ENCODE peak calls at places on chromosome X, in ten cellular contexts. M is CD4-positive, alpha-beta T cell; B is IMR-90; H is mammary epithelial cell; I is AG04450; L is HepG2; N is left ventricle myocardium inferior; R is cardiac muscle cell; V is WERI-Rb-1; E is tibial nerve. A is an unnamed sample.

GRCh38 chrX:34585561-34585960 is 71.5 kb downstream of the TMEM47 start:
- DNase-seq in M (no peak), B (no peak), H (no peak), I (no peak), L (no peak), N (no peak), R (peak; percentile 2), V (no peak), E (no peak), A (no peak)

GRCh38 chrX:103839404-103839803 is 7.3 kb upstream of the RAB9B start:
- DNase-seq in M (no peak), B (no peak), H (peak; percentile 65), I (no peak), L (no peak), N (no peak), R (no peak), V (no peak), E (no peak), A (no peak)

GRCh38 chrX:12595746-12596145 is 195.5 kb upstream of the PRPS2 start:
- DNase-seq in M (no peak), B (no peak), H (no peak), I (no peak), L (no peak), N (no peak), R (no peak), V (no peak), E (no peak), A (no peak)

GRCh38 chrX:39439910-39440733 is 638.9 kb downstream of the MID1IP1 start:
- DNase-seq in M (no peak), B (no peak), H (no peak), I (no peak), L (no peak), N (no peak), R (no peak), V (peak; percentile 63), E (no peak), A (no peak)

GRCh38 chrX:21905976-21906375 is 34.5 kb upstream of the SMS start:
- DNase-seq in M (no peak), B (no peak), H (no peak), I (no peak), L (no peak), N (no peak), R (no peak), V (no peak), E (no peak), A (no peak)

GRCh38 chrX:143121471-143121870 is 95.7 kb downstream of the SPANXN4 start:
- DNase-seq in M (no peak), B (no peak), H (no peak), I (no peak), L (no peak), N (no peak), R (no peak), V (no peak), E (no peak), A (no peak)

GRCh38 chrX:104343408-104344129 is 88.8 kb upstream of the ESX1 start:
- DNase-seq in M (no peak), B (peak; percentile 74), H (peak; percentile 58), I (no peak), L (peak; percentile 49), N (no peak), R (peak; percentile 86), V (peak; percentile 43), E (no peak), A (peak; percentile 61)

GRCh38 chrX:109818921-109819320 is 85.9 kb upstream of the ACSL4 start:
- DNase-seq in M (no peak), B (no peak), H (no peak), I (no peak), L (no peak), N (no peak), R (no peak), V (peak; percentile 29), E (no peak), A (no peak)

GRCh38 chrX:24110049-24110448 is 39.5 kb upstream of the ZFX start:
- DNase-seq in M (no peak), B (no peak), H (no peak), I (no peak), L (no peak), N (no peak), R (peak; percentile 10), V (no peak), E (no peak), A (no peak)

GRCh38 chrX:63746715-63747114 is 38.3 kb downstream of the ARHGEF9 start:
- DNase-seq in M (no peak), B (no peak), H (no peak), I (no peak), L (no peak), N (no peak), R (no peak), V (no peak), E (no peak), A (no peak)

GRCh38 chrX:154123241-154124219 is 20.5 kb upstream of the OPN1LW start:
- DNase-seq in M (peak; percentile 23), B (no peak), H (no peak), I (no peak), L (peak; percentile 24), N (peak; percentile 29), R (peak; percentile 21), V (no peak), E (no peak), A (peak; percentile 39)

GRCh38 chrX:154125356-154126040 is 18.5 kb upstream of the OPN1LW start:
- DNase-seq in M (no peak), B (no peak), H (no peak), I (no peak), L (no peak), N (peak; percentile 49), R (peak; percentile 6), V (no peak), E (no peak), A (no peak)

GRCh38 chrX:154121207-154121606 is 22.8 kb upstream of the OPN1LW start:
- DNase-seq in M (no peak), B (no peak), H (no peak), I (no peak), L (no peak), N (no peak), R (no peak), V (no peak), E (no peak), A (no peak)

GRCh38 chrX:154120567-154120966 is 23.1 kb upstream of the MECP2 start:
- DNase-seq in M (no peak), B (no peak), H (no peak), I (no peak), L (no peak), N (no peak), R (no peak), V (no peak), E (no peak), A (no peak)

DNA sequence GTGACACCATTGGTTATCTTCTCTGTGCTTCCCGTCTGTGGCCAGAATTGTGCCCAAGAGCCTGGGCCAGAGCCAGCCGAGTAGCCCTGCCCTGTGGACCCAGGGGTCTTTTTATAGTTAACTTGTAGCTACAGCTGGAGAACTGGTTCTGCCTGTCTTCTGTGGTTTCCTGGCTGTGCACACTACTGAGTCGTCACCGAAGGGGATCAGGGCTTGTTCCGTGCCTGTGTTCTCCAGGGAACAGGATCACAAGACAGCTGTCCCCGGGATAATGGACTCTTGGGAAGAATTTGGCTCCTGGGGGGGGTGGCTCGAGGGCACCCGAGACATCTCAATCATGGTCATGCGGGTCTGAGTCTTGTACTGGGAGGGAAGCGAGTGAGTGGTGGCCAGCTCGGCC is 22.1 kb upstream of the OPN1LW start:
- DNase-seq in M (no peak), B (no peak), H (no peak), I (no peak), L (no peak), N (no peak), R (no peak), V (no peak), E (no peak), A (no peak)
- H3K27ac ChIP-seq in M (no peak overlapping the region), B (no peak overlapping the region), H (no peak overlapping the region), I (no peak overlapping the region), L (no peak overlapping the region), N (peak overlapping the region; percentile 50), R (no peak overlapping the region), V (no peak overlapping the region), E (no peak overlapping the region), A (peak overlapping the region; percentile 67)

GRCh38 chrX:73825569-73825968 is 262.6 kb downstream of the CHIC1 start:
- DNase-seq in M (no peak), B (no peak), H (no peak), I (no peak), L (no peak), N (no peak), R (no peak), V (no peak), E (no peak), A (no peak)

GRCh38 chrX:73821921-73822559 is 259.0 kb downstream of the CHIC1 start:
- DNase-seq in M (no peak), B (no peak), H (no peak), I (no peak), L (no peak), N (no peak), R (no peak), V (no peak), E (no peak), A (no peak)

GRCh38 chrX:73826996-73827395 is 264.0 kb downstream of the CHIC1 start:
- DNase-seq in M (no peak), B (no peak), H (no peak), I (no peak), L (no peak), N (no peak), R (no peak), V (no peak), E (no peak), A (no peak)

GRCh38 chrX:73823473-73824004 is 260.5 kb downstream of the CHIC1 start:
- DNase-seq in M (no peak), B (no peak), H (no peak), I (no peak), L (no peak), N (no peak), R (no peak), V (no peak), E (no peak), A (no peak)

GRCh38 chrX:73822775-73823174 is 259.8 kb downstream of the CHIC1 start:
- DNase-seq in M (no peak), B (no peak), H (no peak), I (no peak), L (no peak), N (no peak), R (no peak), V (no peak), E (no peak), A (no peak)
- H3K27ac ChIP-seq in M (no peak overlapping the region), B (no peak overlapping the region), H (no peak overlapping the region), I (no peak overlapping the region), L (no peak overlapping the region), N (no peak overlapping the region), R (no peak overlapping the region), V (no peak overlapping the region), E (no peak overlapping the region), A (no peak overlapping the region)

DNA sequence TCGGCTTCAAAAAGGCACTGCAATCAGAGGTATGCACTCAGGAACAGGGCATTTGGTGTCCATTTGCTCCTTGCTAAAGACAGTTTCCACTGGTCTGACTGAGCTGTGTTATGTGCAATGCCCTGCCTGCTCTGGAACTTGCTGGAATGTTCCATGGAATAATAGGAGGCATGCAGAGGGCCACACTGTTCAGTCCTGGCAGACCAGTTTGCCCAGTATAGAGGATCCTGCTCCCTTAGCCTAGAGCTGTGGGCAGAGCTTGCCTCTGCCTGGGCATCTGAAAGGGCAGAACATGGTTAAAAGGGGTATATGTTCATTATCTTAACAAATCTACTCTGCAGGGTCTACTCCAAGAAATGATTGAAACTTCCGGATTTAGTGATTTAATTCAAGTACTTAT is 27.8 kb upstream of the CD99L2 start:
- DNase-seq in M (no peak), B (no peak), H (no peak), I (no peak), L (no peak), N (no peak), R (no peak), V (no peak), E (no peak), A (no peak)
- H3K27ac ChIP-seq in M (no peak overlapping the region), B (peak overlapping the region; percentile 4), H (no peak overlapping the region), I (no peak overlapping the region), L (no peak overlapping the region), N (no peak overlapping the region), R (no peak overlapping the region), V (no peak overlapping the region), E (no peak overlapping the region), A (no peak overlapping the region)

GRCh38 chrX:3690140-3690539 is 23.3 kb downstream of the PRKX start:
- DNase-seq in M (no peak), B (peak; percentile 15), H (no peak), I (no peak), L (no peak), N (no peak), R (no peak), V (no peak), E (no peak), A (no peak)
- H3K27ac ChIP-seq in M (no peak overlapping the region), B (peak overlapping the region; percentile 51), H (no peak overlapping the region), I (peak overlapping the region; percentile 47), L (no peak overlapping the region), N (no peak overlapping the region), R (no peak overlapping the region), V (no peak overlapping the region), E (no peak overlapping the region), A (no peak overlapping the region)